ENCODE peak calls at places on chromosomes 5 and 9, in four cellular contexts. I is astrocyte of the spinal cord, F is fibroblast of villous mesenchyme, M is kidney. A is an unnamed sample.

GRCh38 chr5:6837519-6838110 is 124.4 kb downstream of the TENT4A start:
- DNase-seq in I (no peak), F (no peak), M (no peak), A (peak)

GRCh38 chr5:1737790-1738405 is 61.7 kb downstream of the MRPL36 start:
- DNase-seq in I (peak), F (peak), M (no peak), A (peak)

GRCh38 chr9:4596165-4596922 is 65.8 kb upstream of the PLPP6 start:
- DNase-seq in I (peak), F (peak), M (no peak), A (no peak)

GRCh38 chr9:16867571-16868311 is 2.7 kb downstream of the BNC2 start:
- DNase-seq in I (peak), F (peak), M (no peak), A (peak)

GRCh38 chr9:72557549-72557948 is 36.1 kb downstream of the TMC1 start:
- DNase-seq in I (peak), F (peak), M (no peak), A (peak)

GRCh38 chr5:36740259-36740898 is 134.0 kb downstream of the SLC1A3 start:
- DNase-seq in I (no peak), F (no peak), M (no peak), A (peak)

GRCh38 chr5:36357391-36357790 is 55.7 kb upstream of the RANBP3L start:
- DNase-seq in I (peak), F (peak), M (no peak), A (peak)

GRCh38 chr5:156326718-156327259 is at the start of gene SGCD:
- DNase-seq in I (peak), F (peak), M (peak), A (peak)

GRCh38 chr5:54707841-54708240 is 190.3 kb downstream of the SNX18 start:
- DNase-seq in I (no peak), F (no peak), M (no peak), A (no peak)

GRCh38 chr5:125059255-125060050 is 313.0 kb upstream of the ZNF608 start:
- DNase-seq in I (peak), F (peak), M (no peak), A (no peak)

GRCh38 chr9:34995288-34996060 is 5.9 kb downstream of the DNAJB5 start:
- DNase-seq in I (peak), F (peak), M (peak), A (peak)

GRCh38 chr5:33271606-33272005 is 169.2 kb upstream of the TARS1 start:
- DNase-seq in I (no peak), F (no peak), M (no peak), A (peak)

GRCh38 chr5:12023614-12024241 is 119.5 kb upstream of the CTNND2 start:
- DNase-seq in I (peak), F (peak), M (no peak), A (peak)

GRCh38 chr5:82641362-82641988 is 363.3 kb upstream of the RPS23 start:
- DNase-seq in I (peak), F (peak), M (peak), A (peak)

GRCh38 chr5:179871506-179871905 is 12.9 kb upstream of the MRNIP start:
- DNase-seq in I (no peak), F (no peak), M (peak), A (no peak)

GRCh38 chr9:98706651-98707103 is 2.1 kb downstream of the GABBR2 start:
- DNase-seq in I (no peak), F (peak), M (no peak), A (peak)

GRCh38 chr9:38091310-38092199 is 22.5 kb upstream of the SHB start:
- DNase-seq in I (no peak), F (no peak), M (no peak), A (no peak)

GRCh38 chr5:67431191-67431590 is 234.6 kb upstream of the CD180 start:
- DNase-seq in I (no peak), F (peak), M (no peak), A (peak)

GRCh38 chr9:121963542-121963995 is 129.5 kb downstream of the TTLL11 start:
- DNase-seq in I (peak), F (peak), M (no peak), A (peak)

GRCh38 chr5:145887976-145888574 is 15.3 kb upstream of the GRXCR2 start:
- DNase-seq in I (peak), F (peak), M (no peak), A (peak)

GRCh38 chr9:80789831-80790230 is 899.5 kb downstream of the TLE1 start:
- DNase-seq in I (peak), F (no peak), M (no peak), A (no peak)

GRCh38 chr5:40084614-40085013 is 595.1 kb upstream of the PTGER4 start:
- DNase-seq in I (no peak), F (no peak), M (no peak), A (no peak)

GRCh38 chr5:109681763-109682162 is 8.0 kb upstream of the MAN2A1 start:
- DNase-seq in I (no peak), F (no peak), M (no peak), A (no peak)

GRCh38 chr9:25935188-25935587 is 256.9 kb upstream of the TUSC1 start:
- DNase-seq in I (no peak), F (no peak), M (no peak), A (peak)

GRCh38 chr9:130866474-130866965 is 30.1 kb downstream of the QRFP start:
- DNase-seq in I (peak), F (peak), M (no peak), A (peak)

GRCh38 chr5:155735388-155735787 is 591.6 kb upstream of the SGCD start:
- DNase-seq in I (no peak), F (no peak), M (no peak), A (no peak)

GRCh38 chr9:69391487-69391886 is 66.5 kb downstream of the ENTREP1 start:
- DNase-seq in I (no peak), F (no peak), M (no peak), A (no peak)

GRCh38 chr5:17096975-17097695 is 120.3 kb upstream of the BASP1 start:
- DNase-seq in I (no peak), F (no peak), M (no peak), A (no peak)

GRCh38 chr9:96449522-96449843 is 486 bp upstream of the HABP4 start:
- DNase-seq in I (no peak), F (no peak), M (no peak), A (no peak)

GRCh38 chr5:171946382-171946781 is 60.1 kb downstream of the FBXW11 start:
- DNase-seq in I (no peak), F (no peak), M (no peak), A (no peak)
- TF ChIP-seq CTCF in I (no peak), F (peak), M (no peak), A (no peak)

GRCh38 chr9:86184125-86184524 is 75.3 kb downstream of the C9orf153 start:
- DNase-seq in I (no peak), F (no peak), M (no peak), A (no peak)
- H3K4me3 ChIP-seq in I (no peak), F (no peak), M (no peak), A (no peak)

GRCh38 chr9:138099803-138100598 is 222.4 kb downstream of the CACNA1B start:
- DNase-seq in I (no peak), F (no peak), M (peak), A (no peak)

GRCh38 chr9:138101444-138102234 is 224.1 kb downstream of the CACNA1B start:
- DNase-seq in I (no peak), F (no peak), M (peak), A (no peak)

GRCh38 chr9:138102246-138103051 is 224.9 kb downstream of the CACNA1B start:
- DNase-seq in I (no peak), F (no peak), M (peak), A (no peak)

GRCh38 chr9:138098908-138099791 is 221.6 kb downstream of the CACNA1B start:
- DNase-seq in I (no peak), F (no peak), M (peak), A (no peak)

GRCh38 chr9:138100711-138101349 is 223.2 kb downstream of the CACNA1B start:
- DNase-seq in I (no peak), F (no peak), M (peak), A (no peak)
- TF ChIP-seq CTCF in I (no peak), F (no peak), M (no peak), A (no peak)

GRCh38 chr5:142746532-142746931 is 23.6 kb upstream of the ARHGAP26 start:
- DNase-seq in I (no peak), F (no peak), M (no peak), A (no peak)

GRCh38 chr5:142745268-142745667 is 24.9 kb upstream of the ARHGAP26 start:
- DNase-seq in I (no peak), F (no peak), M (no peak), A (no peak)

GRCh38 chr5:142748568-142749249 is 21.5 kb upstream of the ARHGAP26 start:
- DNase-seq in I (no peak), F (no peak), M (no peak), A (no peak)

GRCh38 chr5:142748132-142748531 is 22.0 kb upstream of the ARHGAP26 start:
- DNase-seq in I (peak), F (no peak), M (no peak), A (peak)

GRCh38 chr5:142747034-142747433 is 23.1 kb upstream of the ARHGAP26 start:
- DNase-seq in I (no peak), F (no peak), M (no peak), A (peak)
- H3K4me3 ChIP-seq in I (no peak), F (no peak), M (no peak), A (no peak)

DNA sequence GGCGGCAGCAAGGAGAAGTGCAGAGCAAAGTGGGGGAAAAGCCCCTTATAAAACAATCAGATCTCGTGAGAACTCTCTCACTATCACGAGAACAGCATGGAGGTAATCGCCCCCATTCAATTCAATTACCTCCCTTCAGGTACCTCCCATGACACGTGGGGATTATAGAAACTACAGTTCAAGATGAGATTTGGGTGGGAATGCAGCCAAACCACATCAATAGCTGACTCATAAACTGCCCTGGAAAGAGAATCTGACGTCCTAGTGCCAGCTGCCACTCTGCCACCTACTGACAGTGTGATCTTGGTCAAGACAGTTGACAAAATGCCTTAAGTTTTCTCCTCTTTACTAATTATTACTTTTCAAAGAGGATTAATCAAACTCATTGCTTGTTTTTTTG is 128.3 kb downstream of the GPBP1 start:
- DNase-seq in I (peak), F (no peak), M (no peak), A (peak)
- TF ChIP-seq CTCF in I (peak), F (no peak), M (no peak), A (no peak)

GRCh38 chr9:124450241-124450924 is at the start of gene ADGRD2:
- DNase-seq in I (peak), F (peak), M (no peak), A (peak)
- H3K4me3 ChIP-seq in I (no peak), F (peak), M (no peak), A (no peak)